ENCODE peak calls at places on chromosomes 4 and X, in five cellular contexts. H is IMR-90, R is H1, X is HepG2, N is K562. V is an unnamed sample.

GRCh38 chrX:119477812-119478232 is 9.6 kb downstream of the SLC25A5 start:
- DNase-seq in N (peak), X (peak), R (no peak), H (peak), V (peak)

GRCh38 chr4:24991015-24991414 is 39.7 kb downstream of the LGI2 start:
- DNase-seq in H (peak), X (no peak), N (no peak), R (no peak), V (no peak)

GRCh38 chr4:82691431-82691830 is 107.2 kb downstream of the SCD5 start:
- DNase-seq in N (no peak), X (no peak), H (no peak), R (peak), V (no peak)

GRCh38 chr4:16596267-16596666 is 302.2 kb downstream of the LDB2 start:
- DNase-seq in H (no peak), X (no peak), N (no peak), R (no peak), V (no peak)

GRCh38 chrX:135974279-135974856 is 580 bp upstream of the MMGT1 start:
- DNase-seq in H (peak), X (peak), N (peak), R (peak), V (peak)

GRCh38 chr4:159552979-159553768 is 450.3 kb downstream of the RAPGEF2 start:
- DNase-seq in X (no peak), N (no peak), H (no peak), R (no peak), V (no peak)

GRCh38 chrX:13733506-13733905 is 914 bp downstream of the TRAPPC2 start:
- DNase-seq in R (no peak), H (peak), N (no peak), X (no peak), V (no peak)

GRCh38 chrX:153411988-153412574 is 809 bp downstream of the ZFP92 start:
- DNase-seq in R (no peak), X (no peak), N (no peak), H (no peak), V (no peak)

GRCh38 chr4:94827481-94828110 is 69.8 kb downstream of the BMPR1B start:
- DNase-seq in N (peak), H (peak), R (no peak), X (no peak), V (peak)

GRCh38 chr4:17166954-17167353 is 268.5 kb upstream of the LDB2 start:
- DNase-seq in X (no peak), H (no peak), N (no peak), R (no peak), V (no peak)

GRCh38 chr4:128924951-128925350 is 115.5 kb downstream of the JADE1 start:
- DNase-seq in R (no peak), X (no peak), H (peak), N (no peak), V (no peak)

GRCh38 chr4:2289311-2289954 is 27.5 kb upstream of the MXD4 start:
- DNase-seq in R (no peak), H (no peak), N (no peak), X (no peak), V (no peak)

GRCh38 chr4:125735107-125735506 is 420.4 kb downstream of the FAT4 start:
- DNase-seq in N (no peak), R (no peak), H (peak), X (peak), V (peak)

GRCh38 chr4:26174033-26174432 is 146.8 kb upstream of the RBPJ start:
- DNase-seq in X (no peak), N (peak), R (no peak), H (no peak), V (no peak)

GRCh38 chrX:151359931-151360871 is 36.8 kb upstream of the VMA21 start:
- DNase-seq in N (peak), H (no peak), X (peak), R (peak), V (no peak)

GRCh38 chr4:109375778-109376414 is 57.7 kb upstream of the SEC24B start:
- DNase-seq in X (no peak), R (no peak), N (no peak), H (no peak), V (no peak)

GRCh38 chr4:43471950-43472349 is 579.4 kb downstream of the GRXCR1 start:
- DNase-seq in X (peak), H (no peak), R (no peak), N (no peak), V (no peak)
- TF ChIP-seq MAFK in X (no peak), H (no peak), R (no peak), N (no peak), V (no peak)

DNA sequence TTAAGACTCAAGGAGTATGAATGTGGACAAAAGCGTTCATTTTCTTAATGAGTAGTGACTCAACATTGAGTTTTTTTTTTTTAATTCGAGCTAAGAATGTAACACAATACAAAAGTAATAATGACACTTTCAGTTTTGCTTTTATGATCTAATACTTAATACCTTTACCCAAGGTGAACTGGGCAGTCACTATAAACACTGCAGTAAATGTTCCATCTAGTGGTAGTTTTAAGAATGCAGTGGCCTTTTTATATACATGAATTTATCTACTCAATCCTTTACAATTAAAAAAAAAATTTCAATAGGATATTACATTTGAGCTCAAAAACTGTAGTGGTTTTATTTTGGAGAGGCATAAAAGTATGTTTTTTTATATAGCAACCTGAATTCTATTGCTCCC is 33.9 kb downstream of the PDK3 start:
- DNase-seq in H (peak), N (no peak), R (no peak), X (no peak), V (peak)
- TF ChIP-seq CTCF in H (peak), N (no peak), R (no peak), X (no peak), V (peak)

GRCh38 chr4:58357947-58358346 is 1247.8 kb upstream of the IGFBP7 start:
- DNase-seq in N (no peak), H (no peak), X (no peak), R (no peak), V (no peak)

GRCh38 chr4:58360354-58361133 is 1250.4 kb upstream of the IGFBP7 start:
- DNase-seq in N (no peak), R (no peak), H (no peak), X (no peak), V (no peak)

GRCh38 chr4:58359590-58359989 is 1249.4 kb upstream of the IGFBP7 start:
- DNase-seq in N (no peak), R (no peak), H (no peak), X (no peak), V (no peak)
- TF ChIP-seq MAFK in N (no peak), R (no peak), H (no peak), X (no peak), V (no peak)

DNA sequence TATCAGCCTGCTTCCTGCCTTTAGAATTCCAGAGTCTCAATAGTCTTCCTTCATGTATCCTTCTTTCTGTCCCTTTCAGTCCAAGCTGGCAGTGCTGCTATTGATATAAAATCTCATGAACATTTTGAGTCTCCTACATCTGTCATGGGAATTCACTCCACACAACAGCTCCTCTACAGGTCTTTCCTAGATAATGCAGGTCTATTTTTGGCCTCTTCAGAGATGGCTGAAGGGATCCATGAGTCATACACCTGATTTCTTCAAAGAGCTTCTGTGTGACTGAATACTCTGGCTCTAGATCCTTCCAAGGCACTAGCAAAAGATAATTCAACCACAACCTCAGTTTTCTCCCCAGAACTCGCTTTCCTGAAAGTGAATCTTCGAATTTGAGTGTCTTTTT is 115.4 kb downstream of the STPG2 start:
- DNase-seq in X (no peak), H (no peak), N (peak), R (no peak), V (peak)
- TF ChIP-seq CTCF in X (no peak), H (no peak), N (no peak), R (no peak), V (no peak)

V was measured in A549.